ENCODE peak calls at places on chromosomes 12 and 14, in eight cellular contexts. I, U, Z, C, F, N, R and H are unnamed samples.

GRCh38 chr12:11771356-11771755 is 121.9 kb downstream of the ETV6 start:
- DNase-seq in C (peak), Z (no peak), F (peak), U (no peak), N (no peak), I (no peak), R (no peak), H (peak)

GRCh38 chr12:10018390-10018789 is 8.0 kb downstream of the CLEC12B start:
- DNase-seq in F (no peak), R (no peak), N (no peak), C (peak), U (no peak), Z (no peak), I (no peak), H (peak)

GRCh38 chr12:80648866-80649265 is 58.6 kb upstream of the MYF6 start:
- DNase-seq in F (no peak), U (no peak), Z (no peak), I (no peak), R (no peak), C (peak), N (no peak), H (peak)

GRCh38 chr12:78793982-78794381 is 70.6 kb upstream of the SYT1 start:
- DNase-seq in Z (no peak), U (no peak), C (no peak), R (no peak), F (no peak), N (no peak), I (no peak), H (no peak)

GRCh38 chr12:22477894-22478287 is 66.5 kb downstream of the C2CD5 start:
- DNase-seq in N (no peak), Z (no peak), C (peak), F (peak), R (no peak), U (no peak), I (no peak), H (no peak)

GRCh38 chr14:36661506-36662257 is at the start of gene PAX9:
- DNase-seq in N (peak), F (peak), U (peak), C (peak), R (peak), I (no peak), Z (peak), H (no peak)

GRCh38 chr14:51638071-51638944 is 13.4 kb upstream of the FRMD6 start:
- DNase-seq in U (peak), Z (peak), R (no peak), I (no peak), N (no peak), C (no peak), F (no peak), H (peak)

GRCh38 chr14:90693413-90693812 is 122.8 kb downstream of the TTC7B start:
- DNase-seq in Z (no peak), I (no peak), N (no peak), R (no peak), F (no peak), U (no peak), C (no peak), H (no peak)

GRCh38 chr14:100677925-100678765 is 48.5 kb upstream of the DLK1 start:
- DNase-seq in C (peak), Z (no peak), N (no peak), R (peak), F (no peak), I (peak), U (no peak), H (peak)

GRCh38 chr12:108565976-108566375 is 3.6 kb downstream of the ISCU start:
- DNase-seq in F (peak), N (peak), C (peak), R (peak), Z (peak), U (peak), I (peak), H (peak)

GRCh38 chr12:121026274-121027045 is 10.2 kb upstream of the C12orf43 start:
- DNase-seq in I (no peak), F (no peak), U (no peak), R (no peak), N (no peak), Z (no peak), C (no peak), H (no peak)

GRCh38 chr12:28089363-28089762 is 100.9 kb upstream of the CCDC91 start:
- DNase-seq in N (no peak), U (no peak), R (no peak), Z (no peak), C (peak), F (no peak), I (no peak), H (peak)

GRCh38 chr14:35808076-35808657 is 928 bp downstream of the RALGAPA1 start:
- DNase-seq in Z (no peak), R (peak), N (no peak), C (no peak), I (no peak), F (peak), U (no peak), H (no peak)

GRCh38 chr12:96106137-96106536 is 70.8 kb upstream of the LTA4H start:
- DNase-seq in I (no peak), R (no peak), N (no peak), F (peak), C (no peak), U (no peak), Z (no peak), H (no peak)

GRCh38 chr12:7833831-7834230 is 38.9 kb downstream of the SLC2A14 start:
- DNase-seq in Z (no peak), F (no peak), C (no peak), N (no peak), R (no peak), U (no peak), I (no peak), H (no peak)

GRCh38 chr12:53299101-53299453 is 418 bp upstream of the MYG1 start:
- DNase-seq in F (no peak), N (no peak), Z (no peak), C (peak), R (no peak), I (no peak), U (peak), H (peak)

GRCh38 chr12:126869644-126870043 is 1397.3 kb upstream of the TMEM132C start:
- DNase-seq in F (no peak), N (no peak), I (no peak), Z (no peak), U (no peak), R (no peak), C (no peak), H (no peak)

GRCh38 chr14:106843951-106844483 is 1317.6 kb downstream of the TMEM121 start:
- DNase-seq in Z (no peak), N (peak), U (peak), F (peak), C (no peak), R (peak), I (no peak), H (peak)

GRCh38 chr12:100404769-100405407 is 48.0 kb downstream of the SLC17A8 start:
- DNase-seq in C (peak), Z (no peak), N (peak), F (peak), I (no peak), R (no peak), U (no peak), H (peak)

GRCh38 chr12:53122961-53123468 is 19.7 kb downstream of the SOAT2 start:
- DNase-seq in Z (no peak), C (no peak), U (no peak), I (no peak), N (no peak), R (no peak), F (no peak), H (peak)

GRCh38 chr14:80212025-80212402 is 710 bp upstream of the DIO2 start:
- DNase-seq in I (no peak), U (peak), R (no peak), F (no peak), C (peak), N (no peak), Z (no peak), H (peak)

GRCh38 chr12:45010051-45010450 is 40.8 kb downstream of the DBX2 start:
- DNase-seq in R (no peak), F (no peak), U (no peak), I (no peak), Z (no peak), N (no peak), C (peak), H (no peak)

GRCh38 chr14:41609704-41610183 is 3.1 kb downstream of the LRFN5 start:
- DNase-seq in R (no peak), Z (no peak), U (no peak), N (no peak), I (peak), F (no peak), C (peak), H (peak)

GRCh38 chr12:57553343-57554202 is 3.7 kb downstream of the KIF5A start:
- DNase-seq in U (no peak), I (no peak), C (no peak), N (no peak), R (no peak), Z (no peak), F (no peak), H (no peak)

GRCh38 chr14:92670177-92670576 is 78.2 kb downstream of the LGMN start:
- DNase-seq in R (no peak), I (no peak), C (peak), N (no peak), F (peak), U (no peak), Z (no peak), H (peak)

GRCh38 chr14:34667007-34667406 is 37.1 kb upstream of the SNX6 start:
- DNase-seq in F (no peak), Z (no peak), I (no peak), N (no peak), R (no peak), C (no peak), U (no peak), H (no peak)

GRCh38 chr12:104410786-104411185 is 46.0 kb upstream of the CHST11 start:
- DNase-seq in Z (no peak), R (no peak), U (no peak), I (no peak), C (no peak), N (no peak), F (no peak), H (no peak)

GRCh38 chr14:54699087-54699530 is 132.2 kb downstream of the SAMD4A start:
- DNase-seq in F (no peak), N (no peak), C (no peak), U (no peak), I (peak), R (no peak), Z (no peak), H (no peak)

GRCh38 chr12:100383586-100384548 is 27.0 kb downstream of the SLC17A8 start:
- DNase-seq in F (no peak), R (no peak), Z (no peak), I (no peak), N (no peak), C (no peak), U (no peak), H (no peak)

GRCh38 chr12:126907900-126908764 is 1358.8 kb upstream of the TMEM132C start:
- DNase-seq in N (no peak), I (no peak), U (no peak), Z (no peak), C (no peak), R (no peak), F (no peak), H (no peak)

GRCh38 chr12:12083688-12084087 is 12.9 kb downstream of the BCL2L14 start:
- DNase-seq in I (no peak), R (no peak), F (no peak), Z (no peak), U (no peak), C (no peak), N (no peak), H (no peak)

DNA sequence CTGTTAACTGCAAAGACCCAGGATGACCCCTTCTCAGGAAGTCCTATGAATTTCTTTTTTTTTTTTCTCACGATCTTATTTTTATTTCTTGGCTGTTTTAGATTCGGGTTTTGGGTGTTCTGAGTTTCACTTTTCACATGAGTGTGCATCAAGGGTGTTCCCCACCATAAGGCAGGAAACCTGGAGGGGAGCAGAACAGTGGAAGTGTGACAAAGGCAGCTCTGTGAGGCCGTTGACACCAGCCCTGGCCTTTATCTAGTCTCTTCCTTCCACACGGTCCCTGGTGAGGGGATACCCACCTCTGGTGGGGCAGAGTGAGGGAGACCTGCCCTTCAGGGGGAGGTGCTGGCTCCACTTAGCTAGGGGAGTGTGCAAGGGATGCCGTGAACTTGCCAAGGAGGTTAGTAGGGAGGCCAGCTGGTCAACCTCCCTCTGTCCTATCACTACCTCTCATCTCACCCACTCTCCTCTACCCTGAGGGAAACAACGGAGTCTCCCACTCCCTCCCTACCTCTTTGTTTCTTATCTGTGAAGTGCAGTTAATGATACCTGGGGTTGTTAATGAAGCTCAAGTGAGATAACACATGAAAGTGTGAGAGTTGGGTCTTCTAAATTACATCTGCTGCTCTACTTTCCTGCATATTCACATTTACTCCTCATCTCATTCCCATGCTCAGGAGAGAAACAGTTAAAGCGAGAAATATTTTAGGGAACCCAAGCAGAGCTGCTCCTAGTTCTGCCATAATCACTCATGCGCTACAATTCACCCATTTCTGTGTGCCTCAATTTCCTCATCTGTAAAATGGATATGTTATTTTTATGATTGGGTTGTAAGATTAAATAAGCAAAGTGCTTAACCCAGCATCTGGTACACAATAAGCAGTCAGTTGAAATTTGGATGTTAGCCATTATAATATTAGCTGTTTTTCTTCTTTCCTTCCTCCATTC is 4.4 kb upstream of the GALNT6 start:
- DNase-seq in F (peak), C (no peak), R (no peak), Z (no peak), N (no peak), I (no peak), U (no peak), H (no peak)
- H3K4me3 ChIP-seq in F (peak), C (no peak), R (no peak), Z (no peak), N (no peak), I (no peak), U (no peak), H (no peak)

DNA sequence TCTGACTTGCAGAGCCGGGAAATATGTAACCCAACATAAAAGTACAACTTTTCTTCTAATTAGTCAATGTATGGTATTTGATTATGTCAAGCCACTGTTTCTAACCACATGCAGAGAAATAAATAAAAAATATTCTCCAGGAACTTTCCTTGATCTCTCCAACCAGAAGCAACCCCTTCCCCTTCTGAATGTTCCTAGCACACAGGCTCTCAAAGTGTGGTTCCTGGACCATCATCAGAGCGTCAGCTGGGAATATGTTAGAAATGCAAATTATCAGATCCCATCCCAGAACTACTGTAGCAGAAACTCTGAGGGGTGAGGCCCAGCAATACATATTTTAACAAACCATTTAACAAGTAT is 21.0 kb upstream of the ITPR2 start:
- DNase-seq in C (no peak), R (no peak), F (no peak), Z (no peak), U (no peak), N (no peak), I (no peak), H (no peak)
- TF ChIP-seq CTCF in C (no peak), R (no peak), F (no peak), Z (no peak), U (no peak), N (no peak), I (no peak), H (no peak)

DNA sequence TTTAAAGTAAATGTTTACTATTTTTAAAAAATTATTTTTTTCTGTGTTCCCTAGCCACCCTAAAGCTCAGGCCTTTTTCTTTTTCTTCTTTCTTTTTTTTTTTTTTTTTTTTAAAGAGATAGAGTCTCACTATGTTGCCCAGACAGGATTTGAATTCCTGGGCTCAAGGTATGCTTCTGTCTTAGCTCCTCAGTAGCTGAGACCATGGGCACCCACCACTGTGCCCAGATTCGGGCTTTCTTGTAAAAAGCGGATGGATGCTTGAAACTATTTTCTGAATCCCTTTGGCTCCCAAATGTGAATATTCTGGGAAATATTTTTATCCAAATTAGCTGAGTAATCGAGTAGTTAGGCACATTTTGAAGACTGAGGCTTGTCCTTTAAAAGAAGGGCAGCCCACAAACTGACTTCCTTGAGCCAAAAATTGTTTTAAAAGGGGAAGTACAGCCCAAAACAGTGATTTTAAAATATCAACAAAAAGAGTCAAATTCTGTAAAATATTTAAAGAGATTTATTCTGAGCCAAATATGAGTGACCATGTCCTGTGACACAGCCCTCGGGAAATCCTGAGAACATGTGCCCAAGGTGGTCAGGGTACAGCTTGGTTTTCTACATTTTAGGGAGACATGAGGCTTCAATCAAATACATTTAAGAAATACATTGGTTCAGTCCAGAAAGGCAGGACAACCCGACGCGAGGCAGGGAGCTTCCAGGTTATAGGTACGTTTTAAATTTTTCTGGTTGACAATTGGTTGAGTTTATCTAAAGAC is 28.8 kb upstream of the HIGD1C start:
- DNase-seq in R (no peak), I (no peak), F (no peak), Z (no peak), U (no peak), N (no peak), C (no peak), H (no peak)
- H3K4me3 ChIP-seq in R (no peak), I (peak), F (peak), Z (peak), U (no peak), N (no peak), C (peak), H (no peak)

GRCh38 chr12:90940872-90941499 is 14.0 kb downstream of the CCER1 start:
- DNase-seq in C (peak), Z (no peak), R (no peak), N (no peak), U (peak), F (peak), I (no peak), H (peak)
- TF ChIP-seq CTCF in C (peak), Z (peak), R (no peak), N (peak), U (peak), F (peak), I (peak), H (peak)

GRCh38 chr12:128790653-128791373 is 32.9 kb downstream of the SLC15A4 start:
- DNase-seq in I (no peak), C (no peak), U (no peak), R (no peak), F (no peak), N (no peak), Z (no peak), H (no peak)

GRCh38 chr12:128790221-128790620 is 33.5 kb downstream of the SLC15A4 start:
- DNase-seq in C (no peak), F (peak), I (no peak), N (no peak), R (no peak), U (no peak), Z (no peak), H (no peak)

GRCh38 chr12:128791395-128792322 is 32.1 kb downstream of the SLC15A4 start:
- DNase-seq in R (peak), N (no peak), C (no peak), Z (no peak), F (peak), I (no peak), U (no peak), H (no peak)

GRCh38 chr12:128792881-128793280 is 30.9 kb downstream of the SLC15A4 start:
- DNase-seq in R (no peak), N (no peak), U (no peak), I (no peak), Z (no peak), C (no peak), F (no peak), H (no peak)

GRCh38 chr12:128792398-128792797 is 31.4 kb downstream of the SLC15A4 start:
- DNase-seq in N (no peak), F (no peak), I (no peak), C (no peak), U (no peak), R (no peak), Z (no peak), H (no peak)
- H3K4me3 ChIP-seq in N (no peak), F (no peak), I (no peak), C (no peak), U (no peak), R (no peak), Z (no peak), H (no peak)

GRCh38 chr14:101889898-101890297 is 74.5 kb upstream of the DYNC1H1 start:
- DNase-seq in Z (no peak), U (no peak), N (no peak), F (peak), C (peak), I (no peak), R (no peak), H (peak)
- TF ChIP-seq CTCF in Z (no peak), U (no peak), N (no peak), F (no peak), C (no peak), I (no peak), R (no peak), H (peak)

DNA sequence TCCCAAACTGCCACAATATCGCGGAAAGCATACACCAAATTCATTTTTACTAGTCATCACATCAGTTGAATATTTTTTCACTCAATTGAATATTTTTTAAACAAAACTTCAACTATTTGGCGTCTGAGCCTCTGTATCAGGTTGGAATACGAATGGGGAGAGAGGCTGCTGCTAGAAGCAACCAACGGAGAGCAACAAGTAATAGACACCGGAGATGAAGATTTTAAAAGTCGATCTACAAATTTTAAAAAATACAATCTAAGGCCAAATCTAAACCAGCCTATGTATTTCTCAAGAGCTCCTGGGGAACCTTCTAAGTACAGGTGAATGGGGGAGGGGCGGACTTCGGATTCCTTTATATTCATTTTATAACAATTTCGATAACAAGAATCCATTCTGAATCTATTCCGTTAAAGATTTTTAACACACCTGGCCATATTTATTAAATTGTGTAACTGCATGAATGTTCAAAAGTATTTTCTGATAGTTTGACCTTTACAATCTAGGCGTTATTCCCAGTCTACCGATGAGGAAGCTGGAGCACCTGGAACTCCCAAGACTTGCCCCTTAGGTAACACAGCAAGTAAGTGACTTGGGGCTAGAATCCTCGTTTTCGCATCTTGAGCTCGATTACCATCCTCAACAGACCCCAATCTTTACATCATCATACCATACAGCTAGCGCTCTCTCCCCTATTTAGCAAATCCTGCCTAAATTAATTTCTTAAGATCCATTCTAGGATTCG is 1.2 kb downstream of the GNPNAT1 start:
- DNase-seq in I (no peak), C (no peak), R (no peak), Z (no peak), F (no peak), N (no peak), U (no peak), H (no peak)
- H3K4me3 ChIP-seq in I (peak), C (peak), R (peak), Z (peak), F (peak), N (peak), U (peak), H (peak)